ENCODE peak calls at places on chromosomes 13 and 19, in nine cellular contexts. F, L, U, E, I, P, V, Q and C are unnamed samples.
A peak's percentile ranks its signal among the peaks of the same experiment; 100 is the strongest.

GRCh38 chr13:43305416-43305815 is 282.0 kb downstream of the DNAJC15 start:
- DNase-seq in F (no peak), L (no peak), U (no peak), E (no peak), I (no peak), P (no peak), V (no peak), Q (no peak), C (no peak)

GRCh38 chr13:91946498-91947070 is 548.2 kb downstream of the GPC5 start:
- DNase-seq in F (peak; percentile 1), L (peak; percentile 0), U (peak; percentile 41), E (peak; percentile 0), I (no peak), P (no peak), V (no peak), Q (no peak), C (no peak)

GRCh38 chr13:32314968-32315254 is 252 bp downstream of the ZAR1L start:
- DNase-seq in F (peak; percentile 66), L (peak; percentile 63), U (peak; percentile 19), E (peak; percentile 42), I (peak; percentile 37), P (no peak), V (peak; percentile 41), Q (no peak), C (no peak)

GRCh38 chr13:34942732-34943674 is 933 bp downstream of the NBEA start:
- DNase-seq in F (peak; percentile 27), L (peak; percentile 46), U (peak; percentile 56), E (no peak), I (peak; percentile 29), P (no peak), V (peak; percentile 19), Q (peak; percentile 58), C (no peak)

GRCh38 chr13:105196052-105196451 is 1339.4 kb downstream of the EFNB2 start:
- DNase-seq in F (no peak), L (peak; percentile 31), U (no peak), E (no peak), I (no peak), P (no peak), V (no peak), Q (no peak), C (no peak)

GRCh38 chr19:51141181-51141580 is 920 bp upstream of the SIGLEC7 start:
- DNase-seq in F (no peak), L (no peak), U (no peak), E (no peak), I (no peak), P (no peak), V (no peak), Q (no peak), C (no peak)

GRCh38 chr19:49676136-49676689 is 858 bp upstream of the PRMT1 start:
- DNase-seq in F (peak; percentile 89), L (peak; percentile 94), U (peak; percentile 88), E (no peak), I (peak; percentile 90), P (no peak), V (peak; percentile 83), Q (peak; percentile 87), C (peak; percentile 52)

GRCh38 chr13:59409211-59409610 is 754.5 kb downstream of the DIAPH3 start:
- DNase-seq in F (no peak), L (peak; percentile 40), U (no peak), E (no peak), I (peak; percentile 75), P (no peak), V (no peak), Q (no peak), C (no peak)

GRCh38 chr19:45729774-45730388 is 815 bp downstream of the FBXO46 start:
- DNase-seq in F (no peak), L (peak; percentile 28), U (no peak), E (peak; percentile 55), I (no peak), P (no peak), V (no peak), Q (no peak), C (no peak)

GRCh38 chr13:66402546-66402945 is 827.6 kb downstream of the PCDH9 start:
- DNase-seq in F (no peak), L (no peak), U (no peak), E (no peak), I (no peak), P (no peak), V (no peak), Q (no peak), C (no peak)

GRCh38 chr13:50400930-50401553 is 385.8 kb downstream of the KCNRG start:
- DNase-seq in F (no peak), L (peak; percentile 92), U (no peak), E (peak; percentile 89), I (no peak), P (no peak), V (no peak), Q (no peak), C (peak; percentile 57)

GRCh38 chr13:42071667-42072419 is 23.4 kb downstream of the DGKH start:
- DNase-seq in F (no peak), L (no peak), U (no peak), E (no peak), I (no peak), P (no peak), V (no peak), Q (no peak), C (no peak)

GRCh38 chr13:42075517-42075916 is 27.1 kb downstream of the DGKH start:
- DNase-seq in F (no peak), L (no peak), U (no peak), E (no peak), I (no peak), P (no peak), V (no peak), Q (no peak), C (no peak)

GRCh38 chr13:42073683-42074082 is 25.2 kb downstream of the DGKH start:
- DNase-seq in F (no peak), L (no peak), U (no peak), E (no peak), I (no peak), P (no peak), V (no peak), Q (no peak), C (no peak)

GRCh38 chr13:42078113-42078769 is 29.8 kb downstream of the DGKH start:
- DNase-seq in F (peak; percentile 13), L (no peak), U (peak; percentile 59), E (no peak), I (no peak), P (no peak), V (no peak), Q (no peak), C (no peak)

DNA sequence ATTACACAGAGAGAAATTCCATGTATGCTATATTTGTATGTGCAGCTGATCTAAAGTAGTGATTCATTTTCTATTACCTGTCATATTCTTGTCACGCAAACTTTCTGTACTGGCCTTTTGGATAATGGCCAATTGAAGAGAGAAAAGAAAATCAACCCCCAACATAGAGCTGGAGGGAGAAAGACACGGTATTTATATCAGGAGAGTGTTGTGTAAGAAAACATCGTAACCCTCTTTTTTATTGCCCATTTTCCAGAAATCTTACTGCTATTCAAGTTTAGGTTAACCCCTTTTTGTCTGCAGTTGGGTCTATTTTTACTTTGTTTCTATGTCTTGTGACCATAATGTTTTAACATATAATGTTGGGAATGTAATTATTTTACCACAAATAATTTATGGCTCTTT is 27.9 kb downstream of the DGKH start:
- DNase-seq in F (no peak), L (no peak), U (no peak), E (no peak), I (no peak), P (no peak), V (no peak), Q (no peak), C (no peak)
- H3K4me3 ChIP-seq in F (no peak overlapping the region), L (no peak overlapping the region), U (no peak overlapping the region), E (no peak overlapping the region), I (no peak overlapping the region), P (no peak overlapping the region), V (no peak overlapping the region), Q (no peak overlapping the region), C (no peak overlapping the region)

DNA sequence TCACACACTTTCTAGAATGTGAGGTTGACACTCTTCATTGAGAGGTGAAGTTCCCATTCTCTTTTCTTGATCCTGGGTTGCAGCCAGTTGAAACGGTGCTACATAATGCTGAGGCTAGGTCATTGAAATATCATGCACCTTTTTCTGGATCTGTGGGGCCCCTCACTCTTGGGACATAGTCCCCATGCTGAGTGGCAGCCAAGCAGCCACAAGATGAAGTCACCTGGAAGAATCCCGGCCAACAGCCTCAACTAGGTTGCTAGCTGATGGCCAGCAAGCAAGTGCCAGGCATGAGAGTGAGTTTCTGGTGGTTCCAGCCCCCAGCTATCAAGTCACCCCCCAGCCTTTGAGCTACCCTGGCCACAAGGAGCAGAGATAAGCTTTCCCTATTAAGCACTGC is 148.5 kb upstream of the TSHZ3 start:
- DNase-seq in F (no peak), L (no peak), U (no peak), E (no peak), I (no peak), P (no peak), V (no peak), Q (no peak), C (no peak)
- H3K4me3 ChIP-seq in F (no peak overlapping the region), L (no peak overlapping the region), U (no peak overlapping the region), E (no peak overlapping the region), I (no peak overlapping the region), P (no peak overlapping the region), V (no peak overlapping the region), Q (no peak overlapping the region), C (no peak overlapping the region)

DNA sequence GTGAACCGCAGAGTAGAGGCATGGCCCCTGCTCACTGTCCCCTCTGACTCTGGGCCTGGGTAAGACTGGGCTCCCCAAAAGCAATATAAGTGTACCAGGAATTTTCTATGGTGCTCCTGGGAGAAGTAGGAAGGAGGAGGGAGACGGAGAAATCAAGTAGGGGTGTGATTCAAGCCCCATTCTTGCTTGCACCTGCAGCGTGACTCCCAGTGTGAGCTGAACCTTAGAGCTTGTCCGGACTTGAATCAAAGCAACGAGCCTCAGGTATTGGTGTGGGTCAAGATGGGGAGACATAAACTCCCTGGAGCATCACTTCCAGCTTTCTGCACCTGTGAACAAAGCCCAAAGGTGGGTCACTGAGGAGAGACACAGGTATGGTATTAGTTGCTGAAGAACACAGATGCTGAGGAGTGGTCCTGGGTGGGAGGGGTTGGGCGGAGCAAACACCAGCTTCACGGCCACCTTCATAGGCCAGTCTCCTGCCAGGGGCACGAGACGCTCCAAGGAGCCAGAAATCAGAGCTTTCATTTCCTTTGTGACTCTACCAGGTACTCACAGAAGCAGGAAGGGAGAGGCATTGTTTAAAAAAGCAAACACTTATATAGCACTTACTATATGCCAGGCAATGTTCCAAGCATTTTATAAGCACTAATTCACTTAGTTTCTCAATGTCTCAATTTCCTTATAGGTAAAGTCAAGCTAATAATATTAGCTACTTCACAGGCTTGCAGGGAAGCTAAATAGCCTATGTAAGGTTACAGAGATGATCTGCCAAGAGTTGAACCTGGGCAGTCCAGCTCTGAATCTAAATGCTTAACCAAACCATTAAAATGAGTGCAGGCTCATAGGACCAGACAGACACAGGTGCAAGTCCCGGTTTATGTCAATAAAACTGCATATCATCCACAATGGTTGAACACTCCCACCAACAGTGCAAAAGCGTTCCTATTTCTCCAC is 775.3 kb downstream of the UQCRFS1 start:
- DNase-seq in F (peak; percentile 35), L (no peak), U (no peak), E (no peak), I (no peak), P (no peak), V (no peak), Q (no peak), C (no peak)
- H3K4me3 ChIP-seq in F (no peak overlapping the region), L (no peak overlapping the region), U (no peak overlapping the region), E (no peak overlapping the region), I (no peak overlapping the region), P (no peak overlapping the region), V (no peak overlapping the region), Q (no peak overlapping the region), C (no peak overlapping the region)

DNA sequence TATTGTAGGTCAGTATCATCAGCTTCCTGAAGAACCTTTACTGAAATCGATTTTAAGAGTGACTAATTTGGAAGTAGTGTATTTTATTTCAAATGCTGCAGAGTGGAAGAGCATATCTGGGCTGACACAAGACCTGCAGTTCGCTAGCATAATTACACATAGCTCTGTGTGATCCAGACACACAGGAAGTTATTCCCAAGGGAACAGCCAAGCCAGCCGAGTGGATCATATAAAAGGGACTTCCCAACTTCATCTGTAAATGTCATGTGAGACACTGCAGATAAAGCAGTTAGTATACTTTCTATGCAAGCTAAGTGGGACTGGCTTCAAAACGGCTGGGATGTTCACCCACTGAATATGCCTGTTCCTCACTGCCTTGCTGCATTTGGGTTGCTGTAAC is 760.4 kb downstream of the SLITRK1 start:
- DNase-seq in F (no peak), L (peak; percentile 3), U (no peak), E (no peak), I (no peak), P (no peak), V (no peak), Q (no peak), C (no peak)
- H3K4me3 ChIP-seq in F (no peak overlapping the region), L (no peak overlapping the region), U (no peak overlapping the region), E (no peak overlapping the region), I (no peak overlapping the region), P (no peak overlapping the region), V (no peak overlapping the region), Q (no peak overlapping the region), C (no peak overlapping the region)